ENCODE peak calls at places on chromosomes 3 and 15, in four cellular contexts. One of them, this sample, is unnamed.

GRCh38 chr3:37905987-37906674 is 44.5 kb downstream of the CTDSPL start:
- DNase-seq in transverse colon: no peak
- DNase-seq in endothelial cell of umbilical vein: peak
- DNase-seq in neuronal stem cell: no peak
- DNase-seq in this sample: no peak

GRCh38 chr3:179929091-179929529 is 107.6 kb downstream of the PEX5L start:
- DNase-seq in neuronal stem cell: peak
- DNase-seq in endothelial cell of umbilical vein: peak
- DNase-seq in transverse colon: peak
- DNase-seq in this sample: peak

GRCh38 chr3:156516284-156516683 is 38.6 kb downstream of the SSR3 start:
- DNase-seq in endothelial cell of umbilical vein: no peak
- DNase-seq in transverse colon: no peak
- DNase-seq in neuronal stem cell: no peak
- DNase-seq in this sample: no peak

GRCh38 chr3:20837676-20838302 is 651.8 kb upstream of the SGO1 start:
- DNase-seq in endothelial cell of umbilical vein: no peak
- DNase-seq in transverse colon: no peak
- DNase-seq in neuronal stem cell: no peak
- DNase-seq in this sample: no peak

GRCh38 chr3:13546667-13547171 is 2.2 kb upstream of the FBLN2 start:
- DNase-seq in transverse colon: no peak
- DNase-seq in endothelial cell of umbilical vein: no peak
- DNase-seq in neuronal stem cell: no peak
- DNase-seq in this sample: no peak

GRCh38 chr15:96416934-96417759 is 86.6 kb downstream of the NR2F2 start:
- DNase-seq in transverse colon: no peak
- DNase-seq in neuronal stem cell: no peak
- DNase-seq in endothelial cell of umbilical vein: peak
- DNase-seq in this sample: no peak

GRCh38 chr3:179526989-179527391 is 35.7 kb upstream of the ACTL6A start:
- DNase-seq in endothelial cell of umbilical vein: peak
- DNase-seq in transverse colon: peak
- DNase-seq in neuronal stem cell: peak
- DNase-seq in this sample: no peak

GRCh38 chr3:30811174-30811795 is 83.2 kb downstream of the GADL1 start:
- DNase-seq in neuronal stem cell: no peak
- DNase-seq in endothelial cell of umbilical vein: no peak
- DNase-seq in transverse colon: no peak
- DNase-seq in this sample: no peak

GRCh38 chr3:176577462-176577861 is 619.8 kb downstream of the TBL1XR1 start:
- DNase-seq in transverse colon: no peak
- DNase-seq in neuronal stem cell: no peak
- DNase-seq in endothelial cell of umbilical vein: no peak
- DNase-seq in this sample: no peak

GRCh38 chr15:100849021-100849831 is 30.4 kb upstream of the ALDH1A3 start:
- DNase-seq in transverse colon: peak
- DNase-seq in neuronal stem cell: no peak
- DNase-seq in endothelial cell of umbilical vein: peak
- DNase-seq in this sample: peak

GRCh38 chr15:29937956-29938355 is 115.7 kb upstream of the TJP1 start:
- DNase-seq in endothelial cell of umbilical vein: peak
- DNase-seq in neuronal stem cell: no peak
- DNase-seq in transverse colon: no peak
- DNase-seq in this sample: no peak

GRCh38 chr3:55500555-55501340 is 13.6 kb upstream of the WNT5A start:
- DNase-seq in neuronal stem cell: no peak
- DNase-seq in transverse colon: no peak
- DNase-seq in endothelial cell of umbilical vein: no peak
- DNase-seq in this sample: no peak

GRCh38 chr3:16203031-16203430 is 28.6 kb downstream of the GALNT15 start:
- DNase-seq in endothelial cell of umbilical vein: no peak
- DNase-seq in neuronal stem cell: no peak
- DNase-seq in transverse colon: no peak
- DNase-seq in this sample: no peak

GRCh38 chr3:46705022-46705530 is 3.9 kb downstream of the TMIE start:
- DNase-seq in transverse colon: peak
- DNase-seq in endothelial cell of umbilical vein: peak
- DNase-seq in neuronal stem cell: peak
- DNase-seq in this sample: peak

GRCh38 chr15:67190326-67190725 is 64.1 kb downstream of the AAGAB start:
- DNase-seq in endothelial cell of umbilical vein: no peak
- DNase-seq in transverse colon: no peak
- DNase-seq in neuronal stem cell: no peak
- DNase-seq in this sample: no peak

GRCh38 chr15:78617131-78617915 is 3.5 kb downstream of the CHRNA3 start:
- DNase-seq in endothelial cell of umbilical vein: no peak
- DNase-seq in neuronal stem cell: no peak
- DNase-seq in transverse colon: no peak
- DNase-seq in this sample: no peak

GRCh38 chr3:133374706-133375105 is 25.1 kb upstream of the BFSP2 start:
- DNase-seq in transverse colon: no peak
- DNase-seq in neuronal stem cell: peak
- DNase-seq in endothelial cell of umbilical vein: no peak
- DNase-seq in this sample: no peak

GRCh38 chr3:39146611-39147373 is 6.6 kb downstream of the CSRNP1 start:
- DNase-seq in endothelial cell of umbilical vein: peak
- DNase-seq in neuronal stem cell: no peak
- DNase-seq in transverse colon: peak
- DNase-seq in this sample: peak

GRCh38 chr15:89820651-89821611 is 6.3 kb upstream of the ANPEP start:
- DNase-seq in transverse colon: no peak
- DNase-seq in endothelial cell of umbilical vein: peak
- DNase-seq in neuronal stem cell: no peak
- DNase-seq in this sample: no peak

GRCh38 chr3:14391033-14391432 is 11.4 kb upstream of the SLC6A6 start:
- DNase-seq in neuronal stem cell: no peak
- DNase-seq in endothelial cell of umbilical vein: no peak
- DNase-seq in transverse colon: no peak
- DNase-seq in this sample: no peak

GRCh38 chr3:67848299-67848698 is 193.9 kb upstream of the SUCLG2 start:
- DNase-seq in neuronal stem cell: no peak
- DNase-seq in transverse colon: no peak
- DNase-seq in endothelial cell of umbilical vein: no peak
- DNase-seq in this sample: no peak

GRCh38 chr3:118213892-118214291 is 820.8 kb downstream of the IGSF11 start:
- DNase-seq in transverse colon: no peak
- DNase-seq in endothelial cell of umbilical vein: no peak
- DNase-seq in neuronal stem cell: no peak
- DNase-seq in this sample: no peak

GRCh38 chr15:66724732-66725467 is 22.9 kb downstream of the SMAD6 start:
- DNase-seq in neuronal stem cell: no peak
- DNase-seq in transverse colon: no peak
- DNase-seq in endothelial cell of umbilical vein: no peak
- DNase-seq in this sample: no peak

GRCh38 chr3:157540656-157541055 is 37.4 kb upstream of the VEPH1 start:
- DNase-seq in transverse colon: no peak
- DNase-seq in neuronal stem cell: no peak
- DNase-seq in endothelial cell of umbilical vein: no peak
- DNase-seq in this sample: no peak

GRCh38 chr3:44020178-44020577 is 221.5 kb upstream of the TOPAZ1 start:
- DNase-seq in transverse colon: no peak
- DNase-seq in neuronal stem cell: no peak
- DNase-seq in endothelial cell of umbilical vein: no peak
- DNase-seq in this sample: no peak

GRCh38 chr3:14452676-14453367 is 50.4 kb downstream of the SLC6A6 start:
- DNase-seq in endothelial cell of umbilical vein: peak
- DNase-seq in neuronal stem cell: no peak
- DNase-seq in transverse colon: peak
- DNase-seq in this sample: peak

GRCh38 chr15:70555713-70556112 is 207.6 kb downstream of the UACA start:
- DNase-seq in neuronal stem cell: no peak
- DNase-seq in endothelial cell of umbilical vein: no peak
- DNase-seq in transverse colon: no peak
- DNase-seq in this sample: no peak

DNA sequence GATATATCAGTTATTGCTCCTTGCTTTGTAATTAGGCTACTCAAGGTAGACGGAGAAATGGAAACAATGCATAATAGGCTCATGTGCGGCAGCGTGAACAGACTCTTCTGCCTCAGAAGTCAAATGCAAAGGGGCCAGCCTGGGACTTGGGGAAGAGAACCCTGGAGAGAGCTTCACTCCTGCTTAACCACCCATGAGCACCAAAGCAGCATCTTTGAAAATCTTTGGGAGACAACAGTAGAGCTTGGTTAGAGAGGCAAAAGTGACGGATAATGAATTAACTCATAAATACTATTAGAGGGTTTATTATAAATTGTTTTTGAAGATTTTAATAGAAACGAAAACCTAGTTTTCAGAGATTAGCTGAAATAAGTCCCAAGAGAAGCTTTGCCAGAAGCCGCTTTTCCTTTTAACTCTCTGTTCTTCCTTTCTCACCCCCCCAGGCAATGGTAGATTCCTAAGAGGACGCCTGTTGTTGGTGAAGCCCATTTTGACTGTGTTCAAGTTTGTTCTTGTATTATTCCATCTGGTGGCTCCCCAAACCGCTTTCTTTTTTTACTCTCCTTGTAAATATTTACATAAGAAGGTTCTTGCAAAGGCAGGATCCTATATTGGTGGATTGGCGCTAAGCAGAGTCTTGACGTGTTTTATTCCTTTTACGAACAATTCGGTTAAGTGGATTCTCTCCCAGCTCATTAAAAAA is 196.0 kb upstream of the TPRG1 start:
- DNase-seq in transverse colon: no peak
- DNase-seq in endothelial cell of umbilical vein: no peak
- DNase-seq in neuronal stem cell: no peak
- DNase-seq in this sample: no peak
- H3K27ac ChIP-seq in transverse colon: peak
- H3K27ac ChIP-seq in endothelial cell of umbilical vein: no peak
- H3K27ac ChIP-seq in neuronal stem cell: no peak
- H3K27ac ChIP-seq in this sample: no peak

GRCh38 chr15:63192604-63193206 is 3.3 kb downstream of the RAB8B start:
- DNase-seq in neuronal stem cell: no peak
- DNase-seq in transverse colon: no peak
- DNase-seq in endothelial cell of umbilical vein: no peak
- DNase-seq in this sample: no peak

GRCh38 chr15:63191895-63192603 is 2.6 kb downstream of the RAB8B start:
- DNase-seq in transverse colon: peak
- DNase-seq in neuronal stem cell: no peak
- DNase-seq in endothelial cell of umbilical vein: no peak
- DNase-seq in this sample: no peak

GRCh38 chr15:63188937-63189871 is at the start of gene RAB8B:
- DNase-seq in neuronal stem cell: peak
- DNase-seq in endothelial cell of umbilical vein: peak
- DNase-seq in transverse colon: peak
- DNase-seq in this sample: peak

GRCh38 chr15:63189955-63190691 is 717 bp downstream of the RAB8B start:
- DNase-seq in neuronal stem cell: no peak
- DNase-seq in transverse colon: no peak
- DNase-seq in endothelial cell of umbilical vein: peak
- DNase-seq in this sample: no peak

GRCh38 chr15:63190993-63191392 is 1.6 kb downstream of the RAB8B start:
- DNase-seq in transverse colon: no peak
- DNase-seq in endothelial cell of umbilical vein: no peak
- DNase-seq in neuronal stem cell: no peak
- DNase-seq in this sample: no peak
- H3K27ac ChIP-seq in transverse colon: peak
- H3K27ac ChIP-seq in endothelial cell of umbilical vein: peak
- H3K27ac ChIP-seq in neuronal stem cell: no peak
- H3K27ac ChIP-seq in this sample: no peak

DNA sequence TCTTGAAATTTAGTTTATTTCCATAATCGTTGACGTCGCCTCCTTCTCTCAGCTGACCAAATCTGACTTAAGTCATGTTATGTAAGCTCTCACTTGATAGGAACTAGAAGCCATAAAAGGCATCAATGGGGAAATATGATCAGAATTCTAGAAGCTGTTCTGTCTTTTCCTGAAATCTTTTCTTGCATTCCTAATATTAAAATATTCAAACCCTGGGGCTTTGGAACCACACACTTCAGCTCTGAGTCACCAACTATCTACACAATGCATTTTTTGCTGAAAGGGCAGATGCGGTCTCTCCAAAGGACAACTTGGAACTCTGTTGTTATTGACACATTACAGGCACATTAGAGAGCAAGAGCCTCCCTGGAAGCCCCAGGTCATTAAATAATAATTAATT is 91.3 kb downstream of the LARS2 start:
- DNase-seq in neuronal stem cell: no peak
- DNase-seq in transverse colon: no peak
- DNase-seq in endothelial cell of umbilical vein: no peak
- DNase-seq in this sample: no peak
- H3K27ac ChIP-seq in neuronal stem cell: no peak
- H3K27ac ChIP-seq in transverse colon: no peak
- H3K27ac ChIP-seq in endothelial cell of umbilical vein: no peak
- H3K27ac ChIP-seq in this sample: peak

GRCh38 chr15:68319997-68320396 is 42.5 kb downstream of the FEM1B start:
- DNase-seq in endothelial cell of umbilical vein: no peak
- DNase-seq in transverse colon: no peak
- DNase-seq in neuronal stem cell: no peak
- DNase-seq in this sample: no peak

GRCh38 chr15:68317281-68318007 is 39.9 kb downstream of the FEM1B start:
- DNase-seq in neuronal stem cell: no peak
- DNase-seq in transverse colon: no peak
- DNase-seq in endothelial cell of umbilical vein: no peak
- DNase-seq in this sample: no peak

GRCh38 chr15:68321229-68321628 is 43.7 kb downstream of the FEM1B start:
- DNase-seq in endothelial cell of umbilical vein: no peak
- DNase-seq in neuronal stem cell: no peak
- DNase-seq in transverse colon: no peak
- DNase-seq in this sample: no peak

GRCh38 chr15:68318008-68318835 is 40.7 kb downstream of the FEM1B start:
- DNase-seq in neuronal stem cell: no peak
- DNase-seq in endothelial cell of umbilical vein: no peak
- DNase-seq in transverse colon: no peak
- DNase-seq in this sample: no peak

DNA sequence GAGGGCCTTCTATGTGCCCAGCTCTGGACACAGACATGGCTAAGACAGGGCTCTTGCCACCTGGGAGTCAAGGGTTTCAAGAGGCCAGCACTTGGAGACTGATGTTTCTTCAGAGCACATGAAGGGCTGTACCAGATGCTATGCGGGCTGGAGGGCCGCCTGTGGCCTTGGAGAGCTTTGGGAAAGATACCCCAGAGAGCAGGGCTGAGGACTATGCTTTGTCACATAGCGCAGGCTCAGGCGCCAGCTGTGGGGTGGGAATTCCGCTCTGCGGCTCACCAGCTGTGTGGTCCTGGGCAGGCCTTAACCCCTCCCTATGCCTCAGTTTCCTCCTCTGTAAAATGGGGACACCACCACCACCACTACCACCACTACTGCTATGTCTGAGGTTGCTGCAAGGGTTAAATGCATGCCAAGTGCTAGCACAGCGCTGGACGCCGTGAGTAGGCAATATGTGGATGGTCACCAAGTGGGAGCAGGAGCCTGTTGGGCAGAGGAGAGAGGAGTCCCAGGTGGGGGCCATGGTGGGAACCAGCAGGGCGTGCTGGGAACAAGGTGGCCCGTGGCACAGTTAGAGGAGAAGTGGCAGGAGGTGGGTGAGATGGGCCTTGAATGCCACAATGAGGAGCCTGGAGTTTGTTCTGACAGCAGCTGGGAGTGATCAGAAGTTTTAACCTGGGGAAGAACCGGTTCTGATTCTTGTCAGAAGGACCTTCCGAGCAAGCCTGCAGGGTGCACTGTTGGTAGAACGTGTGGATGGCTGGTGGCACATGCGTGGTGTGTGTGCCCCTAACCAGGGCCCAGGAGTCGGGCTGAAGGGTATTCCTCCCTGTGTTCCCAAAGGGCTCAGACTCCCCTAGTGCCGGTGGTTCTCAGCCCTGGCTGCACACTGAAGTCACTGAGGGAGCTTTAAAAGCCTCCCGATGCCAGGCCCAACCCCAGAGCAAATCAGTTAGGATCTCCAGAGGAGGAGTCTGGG is 41.7 kb downstream of the FEM1B start:
- DNase-seq in endothelial cell of umbilical vein: no peak
- DNase-seq in neuronal stem cell: no peak
- DNase-seq in transverse colon: no peak
- DNase-seq in this sample: no peak
- H3K27ac ChIP-seq in endothelial cell of umbilical vein: no peak
- H3K27ac ChIP-seq in neuronal stem cell: no peak
- H3K27ac ChIP-seq in transverse colon: no peak
- H3K27ac ChIP-seq in this sample: no peak

This sample was measured in caudate nucleus.